ENCODE peak calls at places on chromosome 15, in four cellular contexts. Z, A, C and X are unnamed samples.

GRCh38 chr15:57914350-57915055 is 151.0 kb downstream of the ALDH1A2 start:
- DNase-seq in Z (no peak), A (no peak), C (no peak), X (no peak)

GRCh38 chr15:68991723-68992122 is 22.8 kb upstream of the NOX5 start:
- DNase-seq in Z (no peak), A (no peak), C (no peak), X (peak)

GRCh38 chr15:85831415-85832113 is 36.8 kb upstream of the KLHL25 start:
- DNase-seq in Z (peak), A (peak), C (peak), X (peak)

GRCh38 chr15:77874071-77874470 is 203.4 kb downstream of the TBC1D2B start:
- DNase-seq in Z (no peak), A (no peak), C (no peak), X (no peak)

GRCh38 chr15:40398413-40398873 is 7.2 kb upstream of the IVD start:
- DNase-seq in Z (no peak), A (no peak), C (no peak), X (no peak)

GRCh38 chr15:75713338-75713895 is 769 bp upstream of the CSPG4 start:
- DNase-seq in Z (peak), A (no peak), C (no peak), X (no peak)

GRCh38 chr15:41599061-41599460 is 40.0 kb downstream of the TYRO3 start:
- DNase-seq in Z (no peak), A (no peak), C (no peak), X (no peak)

GRCh38 chr15:74543583-74543982 is 2.6 kb downstream of the ARID3B start:
- DNase-seq in Z (no peak), A (no peak), C (no peak), X (no peak)

GRCh38 chr15:96625251-96625650 is 294.8 kb downstream of the NR2F2 start:
- DNase-seq in Z (no peak), A (no peak), C (no peak), X (no peak)

GRCh38 chr15:90838066-90838465 is 30.3 kb upstream of the FURIN start:
- DNase-seq in Z (no peak), A (no peak), C (no peak), X (no peak)

GRCh38 chr15:32028921-32029320 is 1.4 kb upstream of the CHRNA7 start:
- DNase-seq in Z (peak), A (no peak), C (peak), X (peak)

GRCh38 chr15:38520035-38520434 is 44.6 kb downstream of the RASGRP1 start:
- DNase-seq in Z (no peak), A (no peak), C (no peak), X (no peak)

GRCh38 chr15:38514601-38515000 is 50.0 kb downstream of the RASGRP1 start:
- DNase-seq in Z (no peak), A (no peak), C (peak), X (peak)

GRCh38 chr15:38516636-38517035 is 48.0 kb downstream of the RASGRP1 start:
- DNase-seq in Z (no peak), A (no peak), C (no peak), X (no peak)

GRCh38 chr15:38518084-38518483 is 46.5 kb downstream of the RASGRP1 start:
- DNase-seq in Z (no peak), A (no peak), C (no peak), X (no peak)

GRCh38 chr15:38517312-38517711 is 47.3 kb downstream of the RASGRP1 start:
- DNase-seq in Z (no peak), A (no peak), C (no peak), X (no peak)
- TF ChIP-seq USF2 in Z (no peak), A (no peak), C (no peak), X (no peak)

DNA sequence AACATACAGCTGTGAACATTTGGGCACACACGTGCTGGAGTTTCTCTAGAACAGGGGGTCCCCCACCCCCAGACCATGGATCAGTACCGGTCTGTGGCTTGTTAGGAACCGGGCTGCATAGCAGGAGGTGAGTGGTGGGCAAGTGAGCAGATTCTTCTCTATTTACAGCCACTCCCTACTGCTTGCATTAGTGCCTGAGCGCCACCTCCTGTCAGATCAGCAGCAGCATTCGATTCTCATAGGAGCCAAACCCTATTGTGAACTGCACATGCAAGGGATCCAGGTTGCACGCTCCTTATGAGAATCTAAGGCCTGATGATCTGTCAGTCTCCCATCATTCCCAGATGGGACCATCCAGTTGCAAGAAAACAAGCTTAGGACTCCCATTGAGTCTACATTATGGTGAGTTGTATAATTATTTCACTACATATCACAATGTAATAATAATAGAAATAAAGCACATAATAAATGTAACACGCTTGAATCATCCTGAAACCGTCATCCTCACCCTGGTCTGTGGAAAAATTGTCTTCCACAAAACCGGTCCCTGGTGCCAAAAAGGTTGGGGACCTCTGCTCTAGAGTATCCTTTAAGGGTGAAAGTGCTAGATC is 25.8 kb downstream of the CHRM5 start:
- DNase-seq in Z (peak), A (no peak), C (peak), X (no peak)
- TF ChIP-seq USF2 in Z (no peak), A (no peak), C (no peak), X (no peak)

DNA sequence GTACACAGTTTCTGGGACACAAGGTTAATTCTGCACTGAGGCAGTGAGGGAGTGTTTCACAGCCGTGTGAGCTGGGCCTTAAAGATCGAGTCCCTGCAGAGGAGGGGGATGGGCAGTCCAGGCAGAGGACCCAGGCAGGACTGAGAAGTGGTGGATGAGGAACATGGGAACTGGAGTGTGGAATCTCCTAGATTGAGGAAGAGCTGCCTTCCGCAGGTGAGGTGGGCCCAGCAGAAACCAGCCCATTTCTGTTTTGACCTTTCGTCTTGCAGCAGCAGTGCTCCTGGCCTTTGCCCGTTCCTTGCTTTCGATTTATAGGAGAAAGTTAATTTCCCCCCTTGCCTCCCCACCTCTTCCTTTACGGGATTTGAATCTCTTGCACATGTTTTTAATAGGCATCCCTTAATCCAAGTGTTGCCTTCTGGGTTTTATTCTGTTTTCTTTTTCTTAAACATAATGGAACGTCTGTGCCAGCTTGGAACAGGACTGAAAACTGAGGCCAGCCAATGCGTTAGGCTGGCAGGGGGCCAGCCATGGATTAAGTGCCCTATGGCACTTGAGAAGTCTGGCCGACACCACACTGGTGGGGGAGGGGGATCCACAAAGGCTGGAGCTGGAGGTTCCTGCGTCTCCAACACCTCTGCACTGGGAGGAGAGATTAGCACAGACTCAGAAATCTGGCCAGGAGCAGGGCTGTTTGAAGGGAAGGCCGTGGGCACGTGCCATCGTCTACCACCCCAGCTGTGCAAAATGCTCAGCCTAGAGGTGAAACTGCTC is 78.1 kb downstream of the AAGAB start:
- DNase-seq in Z (no peak), A (no peak), C (no peak), X (peak)
- TF ChIP-seq USF2 in Z (no peak), A (no peak), C (no peak), X (no peak)

DNA sequence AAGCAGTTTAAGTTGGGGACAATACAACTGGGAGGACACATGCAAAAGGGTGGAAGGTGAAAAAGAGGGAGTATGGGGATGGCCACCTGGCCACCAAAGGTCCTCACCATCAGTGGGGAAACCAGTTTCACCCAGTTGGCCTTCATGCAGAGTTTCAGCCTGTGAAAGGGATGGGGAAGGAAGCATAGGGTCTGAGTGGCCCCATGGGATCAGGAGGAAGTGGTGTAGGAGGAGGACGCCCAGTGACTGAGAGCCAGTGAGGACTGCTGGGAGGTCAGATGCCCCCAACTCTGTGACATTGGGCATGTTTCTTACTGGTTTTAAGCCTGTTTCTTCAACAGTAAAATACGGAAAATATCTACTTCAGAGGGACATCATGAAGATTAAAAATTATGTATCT is 16.3 kb downstream of the BCL2A1 start:
- DNase-seq in Z (no peak), A (no peak), C (no peak), X (no peak)
- TF ChIP-seq USF2 in Z (no peak), A (no peak), C (no peak), X (no peak)

GRCh38 chr15:60534546-60534945 is 55.6 kb upstream of the ICE2 start:
- DNase-seq in Z (no peak), A (no peak), C (no peak), X (no peak)
- TF ChIP-seq USF2 in Z (no peak), A (no peak), C (no peak), X (no peak)

DNA sequence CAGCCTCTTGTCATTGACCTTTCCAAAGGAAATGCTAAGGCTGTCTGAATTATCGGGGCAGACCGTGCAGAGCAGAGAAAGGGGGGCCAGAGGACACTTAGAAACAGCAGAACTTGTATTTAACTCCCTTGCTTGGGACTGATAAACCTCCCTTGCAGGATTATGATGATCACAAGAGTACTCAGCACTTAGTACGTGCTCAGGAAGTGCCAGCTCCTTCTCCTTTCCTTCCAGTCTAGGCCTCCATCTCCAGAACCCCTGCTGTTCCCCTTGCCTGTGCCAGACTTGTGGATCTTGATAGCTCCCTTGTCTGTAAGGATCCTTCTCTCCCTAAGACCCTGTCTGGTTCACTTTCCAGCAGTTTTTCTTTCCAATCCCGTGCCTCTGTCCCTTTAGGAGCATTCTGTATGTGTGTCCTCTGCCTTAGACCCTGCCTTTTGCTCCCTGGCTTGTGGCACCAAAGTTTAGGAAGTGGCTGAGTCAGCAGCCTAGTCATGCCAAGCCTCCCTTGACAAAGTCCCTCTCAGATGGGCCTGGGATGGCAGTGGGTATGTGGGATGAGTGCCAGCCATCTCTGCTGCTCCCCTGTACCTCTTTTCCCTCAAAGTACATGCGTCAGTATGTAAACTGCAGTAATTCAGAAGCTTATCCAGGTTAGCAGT is 795 bp downstream of the SORD start:
- DNase-seq in Z (no peak), A (peak), C (no peak), X (peak)
- TF ChIP-seq USF2 in Z (no peak), A (no peak), C (no peak), X (no peak)

GRCh38 chr15:44489464-44489863 is 47.5 kb upstream of the EIF3J start:
- DNase-seq in Z (no peak), A (no peak), C (no peak), X (no peak)
- TF ChIP-seq USF2 in Z (no peak), A (no peak), C (no peak), X (no peak)

GRCh38 chr15:64842099-64842940 is 605 bp downstream of the PLEKHO2 start:
- DNase-seq in Z (no peak), A (peak), C (no peak), X (no peak)
- TF ChIP-seq USF2 in Z (no peak), A (no peak), C (no peak), X (no peak)

GRCh38 chr15:43187544-43188155 is 2.4 kb downstream of the CCNDBP1 start:
- DNase-seq in Z (no peak), A (peak), C (no peak), X (peak)
- TF ChIP-seq USF2 in Z (no peak), A (no peak), C (no peak), X (no peak)